ENCODE peak calls at places on chromosomes 13 and 19, in ten cellular contexts. One of them, this sample, is unnamed.

GRCh38 chr19:6754136-6754535 is 13.1 kb downstream of the SH2D3A start:
- DNase-seq in OCI-LY7: no peak
- DNase-seq in nephron progenitor cell: no peak
- DNase-seq in suprapubic skin: no peak
- DNase-seq in epithelial cell of esophagus: no peak
- DNase-seq in A549: no peak
- DNase-seq in fibroblast of pulmonary artery: no peak
- DNase-seq in B cell: no peak
- DNase-seq in endothelial cell: no peak
- DNase-seq in fibroblast of lung: no peak
- DNase-seq in this sample: no peak

GRCh38 chr13:84760956-84761355 is 878.7 kb upstream of the SLITRK1 start:
- DNase-seq in OCI-LY7: no peak
- DNase-seq in nephron progenitor cell: no peak
- DNase-seq in suprapubic skin: no peak
- DNase-seq in epithelial cell of esophagus: no peak
- DNase-seq in A549: no peak
- DNase-seq in fibroblast of pulmonary artery: no peak
- DNase-seq in B cell: no peak
- DNase-seq in endothelial cell: no peak
- DNase-seq in fibroblast of lung: no peak
- DNase-seq in this sample: no peak

GRCh38 chr13:110936519-110936918 is 21.6 kb upstream of the ANKRD10 start:
- DNase-seq in OCI-LY7: no peak
- DNase-seq in nephron progenitor cell: no peak
- DNase-seq in suprapubic skin: no peak
- DNase-seq in epithelial cell of esophagus: no peak
- DNase-seq in A549: no peak
- DNase-seq in fibroblast of pulmonary artery: no peak
- DNase-seq in B cell: no peak
- DNase-seq in endothelial cell: no peak
- DNase-seq in fibroblast of lung: no peak
- DNase-seq in this sample: no peak

GRCh38 chr13:51632643-51633357 is 48.5 kb downstream of the WDFY2 start:
- DNase-seq in OCI-LY7: no peak
- DNase-seq in nephron progenitor cell: no peak
- DNase-seq in suprapubic skin: no peak
- DNase-seq in epithelial cell of esophagus: no peak
- DNase-seq in A549: no peak
- DNase-seq in fibroblast of pulmonary artery: no peak
- DNase-seq in B cell: no peak
- DNase-seq in endothelial cell: peak; percentile 16
- DNase-seq in fibroblast of lung: no peak
- DNase-seq in this sample: no peak

GRCh38 chr19:46726551-46726950 is 9.6 kb upstream of the PRKD2 start:
- DNase-seq in OCI-LY7: no peak
- DNase-seq in nephron progenitor cell: no peak
- DNase-seq in suprapubic skin: no peak
- DNase-seq in epithelial cell of esophagus: no peak
- DNase-seq in A549: no peak
- DNase-seq in fibroblast of pulmonary artery: no peak
- DNase-seq in B cell: peak; percentile 24
- DNase-seq in endothelial cell: no peak
- DNase-seq in fibroblast of lung: no peak
- DNase-seq in this sample: no peak

GRCh38 chr13:29550589-29550988 is 44.9 kb downstream of the SLC7A1 start:
- DNase-seq in OCI-LY7: no peak
- DNase-seq in nephron progenitor cell: no peak
- DNase-seq in suprapubic skin: no peak
- DNase-seq in epithelial cell of esophagus: no peak
- DNase-seq in A549: no peak
- DNase-seq in fibroblast of pulmonary artery: no peak
- DNase-seq in B cell: no peak
- DNase-seq in endothelial cell: no peak
- DNase-seq in fibroblast of lung: peak; percentile 41
- DNase-seq in this sample: no peak

GRCh38 chr19:33798701-33799111 is 2.0 kb downstream of the KCTD15 start:
- DNase-seq in OCI-LY7: no peak
- DNase-seq in nephron progenitor cell: no peak
- DNase-seq in suprapubic skin: no peak
- DNase-seq in epithelial cell of esophagus: peak; percentile 25
- DNase-seq in A549: no peak
- DNase-seq in fibroblast of pulmonary artery: peak; percentile 38
- DNase-seq in B cell: no peak
- DNase-seq in endothelial cell: peak; percentile 18
- DNase-seq in fibroblast of lung: peak; percentile 57
- DNase-seq in this sample: no peak

GRCh38 chr13:114113961-114114360 is 18.5 kb downstream of the RASA3 start:
- DNase-seq in OCI-LY7: no peak
- DNase-seq in nephron progenitor cell: no peak
- DNase-seq in suprapubic skin: peak; percentile 28
- DNase-seq in epithelial cell of esophagus: no peak
- DNase-seq in A549: no peak
- DNase-seq in fibroblast of pulmonary artery: no peak
- DNase-seq in B cell: no peak
- DNase-seq in endothelial cell: no peak
- DNase-seq in fibroblast of lung: no peak
- DNase-seq in this sample: no peak

GRCh38 chr19:14682084-14682483 is 7.4 kb upstream of the ADGRE3 start:
- DNase-seq in OCI-LY7: no peak
- DNase-seq in nephron progenitor cell: no peak
- DNase-seq in suprapubic skin: no peak
- DNase-seq in epithelial cell of esophagus: no peak
- DNase-seq in A549: no peak
- DNase-seq in fibroblast of pulmonary artery: no peak
- DNase-seq in B cell: no peak
- DNase-seq in endothelial cell: no peak
- DNase-seq in fibroblast of lung: no peak
- DNase-seq in this sample: no peak

GRCh38 chr19:14689598-14690503 is at the start of gene ZNF333:
- DNase-seq in OCI-LY7: peak; percentile 95
- DNase-seq in nephron progenitor cell: peak; percentile 100
- DNase-seq in suprapubic skin: peak; percentile 98
- DNase-seq in epithelial cell of esophagus: peak; percentile 92
- DNase-seq in A549: peak; percentile 91
- DNase-seq in fibroblast of pulmonary artery: peak; percentile 92
- DNase-seq in B cell: peak; percentile 96
- DNase-seq in endothelial cell: peak; percentile 98
- DNase-seq in fibroblast of lung: peak; percentile 82
- DNase-seq in this sample: peak; percentile 97

GRCh38 chr19:14683439-14683838 is 6.4 kb upstream of the ZNF333 start:
- DNase-seq in OCI-LY7: no peak
- DNase-seq in nephron progenitor cell: no peak
- DNase-seq in suprapubic skin: no peak
- DNase-seq in epithelial cell of esophagus: no peak
- DNase-seq in A549: no peak
- DNase-seq in fibroblast of pulmonary artery: no peak
- DNase-seq in B cell: no peak
- DNase-seq in endothelial cell: no peak
- DNase-seq in fibroblast of lung: no peak
- DNase-seq in this sample: no peak

GRCh38 chr19:14686411-14686810 is 3.4 kb upstream of the ZNF333 start:
- DNase-seq in OCI-LY7: peak; percentile 69
- DNase-seq in nephron progenitor cell: no peak
- DNase-seq in suprapubic skin: no peak
- DNase-seq in epithelial cell of esophagus: peak; percentile 43
- DNase-seq in A549: peak; percentile 47
- DNase-seq in fibroblast of pulmonary artery: peak; percentile 42
- DNase-seq in B cell: peak; percentile 41
- DNase-seq in endothelial cell: no peak
- DNase-seq in fibroblast of lung: no peak
- DNase-seq in this sample: peak; percentile 37
- TF ChIP-seq CTCF in OCI-LY7: peak; percentile 85
- TF ChIP-seq CTCF in nephron progenitor cell: no peak
- TF ChIP-seq CTCF in suprapubic skin: no peak
- TF ChIP-seq CTCF in epithelial cell of esophagus: peak; percentile 26
- TF ChIP-seq CTCF in A549: peak; percentile 46
- TF ChIP-seq CTCF in fibroblast of pulmonary artery: peak; percentile 23
- TF ChIP-seq CTCF in B cell: peak; percentile 80
- TF ChIP-seq CTCF in endothelial cell: no peak
- TF ChIP-seq CTCF in fibroblast of lung: peak; percentile 22
- TF ChIP-seq CTCF in this sample: no peak

GRCh38 chr13:101846701-101847100 is 394.2 kb downstream of the ITGBL1 start:
- DNase-seq in OCI-LY7: no peak
- DNase-seq in nephron progenitor cell: no peak
- DNase-seq in suprapubic skin: no peak
- DNase-seq in epithelial cell of esophagus: no peak
- DNase-seq in A549: no peak
- DNase-seq in fibroblast of pulmonary artery: no peak
- DNase-seq in B cell: no peak
- DNase-seq in endothelial cell: no peak
- DNase-seq in fibroblast of lung: no peak
- DNase-seq in this sample: no peak
- TF ChIP-seq CTCF in OCI-LY7: no peak
- TF ChIP-seq CTCF in nephron progenitor cell: no peak
- TF ChIP-seq CTCF in suprapubic skin: no peak
- TF ChIP-seq CTCF in epithelial cell of esophagus: no peak
- TF ChIP-seq CTCF in A549: no peak
- TF ChIP-seq CTCF in fibroblast of pulmonary artery: no peak
- TF ChIP-seq CTCF in B cell: no peak
- TF ChIP-seq CTCF in endothelial cell: no peak
- TF ChIP-seq CTCF in fibroblast of lung: no peak
- TF ChIP-seq CTCF in this sample: no peak

GRCh38 chr13:35785563-35786327 is 309.3 kb upstream of the MAB21L1 start:
- DNase-seq in OCI-LY7: no peak
- DNase-seq in nephron progenitor cell: no peak
- DNase-seq in suprapubic skin: no peak
- DNase-seq in epithelial cell of esophagus: no peak
- DNase-seq in A549: no peak
- DNase-seq in fibroblast of pulmonary artery: no peak
- DNase-seq in B cell: no peak
- DNase-seq in endothelial cell: no peak
- DNase-seq in fibroblast of lung: no peak
- DNase-seq in this sample: no peak

GRCh38 chr13:35793823-35794222 is 317.3 kb upstream of the MAB21L1 start:
- DNase-seq in OCI-LY7: no peak
- DNase-seq in nephron progenitor cell: no peak
- DNase-seq in suprapubic skin: no peak
- DNase-seq in epithelial cell of esophagus: no peak
- DNase-seq in A549: no peak
- DNase-seq in fibroblast of pulmonary artery: no peak
- DNase-seq in B cell: no peak
- DNase-seq in endothelial cell: no peak
- DNase-seq in fibroblast of lung: peak; percentile 2
- DNase-seq in this sample: no peak

GRCh38 chr13:35787937-35788336 is 311.4 kb upstream of the MAB21L1 start:
- DNase-seq in OCI-LY7: no peak
- DNase-seq in nephron progenitor cell: no peak
- DNase-seq in suprapubic skin: no peak
- DNase-seq in epithelial cell of esophagus: no peak
- DNase-seq in A549: no peak
- DNase-seq in fibroblast of pulmonary artery: peak; percentile 15
- DNase-seq in B cell: no peak
- DNase-seq in endothelial cell: no peak
- DNase-seq in fibroblast of lung: peak; percentile 34
- DNase-seq in this sample: no peak

GRCh38 chr13:35791191-35791902 is 314.9 kb upstream of the MAB21L1 start:
- DNase-seq in OCI-LY7: no peak
- DNase-seq in nephron progenitor cell: no peak
- DNase-seq in suprapubic skin: no peak
- DNase-seq in epithelial cell of esophagus: peak; percentile 44
- DNase-seq in A549: peak; percentile 35
- DNase-seq in fibroblast of pulmonary artery: peak; percentile 84
- DNase-seq in B cell: no peak
- DNase-seq in endothelial cell: no peak
- DNase-seq in fibroblast of lung: peak; percentile 40
- DNase-seq in this sample: no peak

DNA sequence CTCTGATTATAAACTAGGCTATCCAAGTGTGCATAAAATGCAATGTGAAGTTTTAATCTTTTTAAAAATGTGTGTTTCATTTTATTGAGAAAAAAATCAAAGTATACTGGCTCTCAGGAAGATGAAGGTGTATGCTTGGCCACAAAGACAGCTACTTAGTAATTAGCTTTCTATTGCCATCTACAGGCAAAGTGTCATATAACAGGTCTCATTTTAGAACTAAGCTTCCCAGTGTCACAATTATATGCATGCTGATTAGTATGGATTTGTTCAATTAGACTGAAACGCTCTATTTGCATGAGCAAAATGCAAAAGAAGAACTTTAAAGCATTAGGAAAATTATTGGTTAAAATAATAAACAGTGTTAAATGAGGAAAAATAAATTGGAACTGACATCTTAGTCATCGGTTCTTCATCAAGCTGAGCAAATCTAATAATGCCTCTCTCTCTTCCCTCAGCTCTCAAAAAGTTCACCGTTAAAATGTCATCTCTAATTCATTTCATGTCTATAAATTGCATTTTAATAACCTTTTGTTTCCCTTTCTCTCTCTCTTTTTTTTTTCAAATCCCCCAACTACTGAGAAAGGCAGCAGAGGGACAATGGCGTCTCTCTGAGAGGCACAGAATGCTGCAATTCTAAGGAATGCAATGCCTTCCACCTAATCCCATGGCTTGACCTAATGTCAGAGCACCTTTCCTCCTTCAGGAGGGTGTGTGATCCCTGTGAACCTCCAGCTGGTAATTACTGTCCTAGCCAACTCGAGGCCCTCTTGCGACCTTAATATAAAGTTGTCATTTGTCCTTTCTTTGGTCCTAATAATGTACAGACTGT is 313.1 kb upstream of the MAB21L1 start:
- DNase-seq in OCI-LY7: peak; percentile 17
- DNase-seq in nephron progenitor cell: no peak
- DNase-seq in suprapubic skin: no peak
- DNase-seq in epithelial cell of esophagus: peak; percentile 59
- DNase-seq in A549: peak; percentile 34
- DNase-seq in fibroblast of pulmonary artery: peak; percentile 69
- DNase-seq in B cell: no peak
- DNase-seq in endothelial cell: no peak
- DNase-seq in fibroblast of lung: peak; percentile 43
- DNase-seq in this sample: peak; percentile 25
- TF ChIP-seq CTCF in OCI-LY7: peak; percentile 75
- TF ChIP-seq CTCF in nephron progenitor cell: peak; percentile 69
- TF ChIP-seq CTCF in suprapubic skin: no peak
- TF ChIP-seq CTCF in epithelial cell of esophagus: peak; percentile 63
- TF ChIP-seq CTCF in A549: peak; percentile 48
- TF ChIP-seq CTCF in fibroblast of pulmonary artery: peak; percentile 66
- TF ChIP-seq CTCF in B cell: peak; percentile 34
- TF ChIP-seq CTCF in endothelial cell: no peak
- TF ChIP-seq CTCF in fibroblast of lung: peak; percentile 49
- TF ChIP-seq CTCF in this sample: peak; percentile 24

GRCh38 chr13:26873174-26873698 is 112.7 kb upstream of the GPR12 start:
- DNase-seq in OCI-LY7: no peak
- DNase-seq in nephron progenitor cell: no peak
- DNase-seq in suprapubic skin: no peak
- DNase-seq in epithelial cell of esophagus: no peak
- DNase-seq in A549: no peak
- DNase-seq in fibroblast of pulmonary artery: no peak
- DNase-seq in B cell: no peak
- DNase-seq in endothelial cell: no peak
- DNase-seq in fibroblast of lung: no peak
- DNase-seq in this sample: no peak

GRCh38 chr13:26867451-26868067 is 107.0 kb upstream of the GPR12 start:
- DNase-seq in OCI-LY7: peak; percentile 13
- DNase-seq in nephron progenitor cell: peak; percentile 76
- DNase-seq in suprapubic skin: no peak
- DNase-seq in epithelial cell of esophagus: peak; percentile 41
- DNase-seq in A549: peak; percentile 2
- DNase-seq in fibroblast of pulmonary artery: peak; percentile 42
- DNase-seq in B cell: no peak
- DNase-seq in endothelial cell: peak; percentile 48
- DNase-seq in fibroblast of lung: peak; percentile 17
- DNase-seq in this sample: peak; percentile 29

GRCh38 chr13:26878465-26878864 is 117.9 kb upstream of the GPR12 start:
- DNase-seq in OCI-LY7: no peak
- DNase-seq in nephron progenitor cell: no peak
- DNase-seq in suprapubic skin: no peak
- DNase-seq in epithelial cell of esophagus: no peak
- DNase-seq in A549: no peak
- DNase-seq in fibroblast of pulmonary artery: no peak
- DNase-seq in B cell: no peak
- DNase-seq in endothelial cell: no peak
- DNase-seq in fibroblast of lung: no peak
- DNase-seq in this sample: no peak

DNA sequence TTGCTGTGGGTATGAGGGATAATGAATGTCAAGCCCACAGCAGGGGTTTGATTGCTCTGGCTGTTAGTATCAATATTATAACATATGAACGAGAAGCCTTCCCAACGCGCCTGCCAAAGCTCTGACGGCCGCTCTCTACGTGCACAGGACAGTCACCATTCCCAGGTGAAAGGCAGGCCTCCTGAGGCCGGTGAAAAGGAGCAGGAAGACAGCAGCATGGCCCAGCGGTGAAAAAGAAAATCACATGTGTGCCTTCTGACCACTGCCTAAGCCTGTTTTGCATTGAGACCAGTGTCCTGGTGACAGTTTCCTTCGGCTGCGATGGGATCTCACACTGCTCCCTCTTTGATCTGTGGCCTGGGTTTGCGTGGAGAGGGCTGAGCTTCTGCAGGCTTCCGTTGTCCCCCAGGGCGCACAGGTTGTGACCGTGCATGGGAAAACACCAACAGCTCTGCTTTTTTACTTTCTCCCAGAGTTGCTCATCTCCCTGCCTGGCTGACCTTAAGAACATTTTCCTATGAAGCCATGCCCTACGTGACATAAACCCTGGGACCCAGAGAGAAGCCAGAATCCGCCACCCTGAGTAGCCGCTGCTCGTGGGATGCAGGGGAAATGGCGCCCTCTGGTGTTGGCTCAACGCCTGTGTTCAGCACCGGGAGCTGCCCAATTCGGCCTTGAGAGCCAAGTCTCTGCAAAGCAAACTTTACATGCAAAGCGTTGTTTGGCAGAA is 112.0 kb upstream of the GPR12 start:
- DNase-seq in OCI-LY7: peak; percentile 62
- DNase-seq in nephron progenitor cell: peak; percentile 88
- DNase-seq in suprapubic skin: no peak
- DNase-seq in epithelial cell of esophagus: peak; percentile 45
- DNase-seq in A549: peak; percentile 36
- DNase-seq in fibroblast of pulmonary artery: peak; percentile 42
- DNase-seq in B cell: no peak
- DNase-seq in endothelial cell: peak; percentile 80
- DNase-seq in fibroblast of lung: no peak
- DNase-seq in this sample: peak; percentile 38
- TF ChIP-seq CTCF in OCI-LY7: peak; percentile 91
- TF ChIP-seq CTCF in nephron progenitor cell: peak; percentile 92
- TF ChIP-seq CTCF in suprapubic skin: peak; percentile 57
- TF ChIP-seq CTCF in epithelial cell of esophagus: peak; percentile 53
- TF ChIP-seq CTCF in A549: peak; percentile 40
- TF ChIP-seq CTCF in fibroblast of pulmonary artery: peak; percentile 71
- TF ChIP-seq CTCF in B cell: peak; percentile 65
- TF ChIP-seq CTCF in endothelial cell: peak; percentile 86
- TF ChIP-seq CTCF in fibroblast of lung: peak; percentile 48
- TF ChIP-seq CTCF in this sample: peak; percentile 47